ENCODE peak calls at places on chromosome 2, in seven cellular contexts. S, R, A, P, K, I and E are unnamed samples.

GRCh38 chr2:134976074-134976702 is 57.6 kb downstream of the CCNT2 start:
- DNase-seq in A (no peak), S (no peak), R (no peak), K (no peak), P (no peak), I (no peak), E (no peak)

GRCh38 chr2:229206548-229206947 is 64.5 kb downstream of the PID1 start:
- DNase-seq in R (no peak), P (no peak), K (no peak), A (no peak), I (no peak), S (no peak), E (no peak)

GRCh38 chr2:241750076-241750840 is 15.8 kb downstream of the D2HGDH start:
- DNase-seq in P (no peak), K (no peak), I (no peak), A (no peak), S (no peak), R (no peak), E (no peak)

GRCh38 chr2:96824079-96824870 is 8.2 kb downstream of the CNNM3 start:
- DNase-seq in K (no peak), P (no peak), A (no peak), R (peak; percentile 56), S (no peak), I (peak; percentile 83), E (no peak)

GRCh38 chr2:135600915-135601314 is 69.6 kb downstream of the R3HDM1 start:
- DNase-seq in P (no peak), R (no peak), K (peak; percentile 1), S (no peak), I (peak; percentile 28), A (no peak), E (no peak)

GRCh38 chr2:158191076-158191566 is 89.4 kb downstream of the UPP2 start:
- DNase-seq in I (no peak), K (peak; percentile 51), P (peak; percentile 23), A (no peak), R (no peak), S (no peak), E (no peak)

GRCh38 chr2:143717053-143717452 is 587.8 kb downstream of the ARHGAP15 start:
- DNase-seq in A (no peak), R (no peak), K (no peak), I (peak; percentile 7), S (no peak), P (no peak), E (peak; percentile 12)

GRCh38 chr2:69164379-69164778 is 151.4 kb downstream of the ANTXR1 start:
- DNase-seq in P (no peak), A (no peak), R (peak; percentile 42), I (peak; percentile 93), S (no peak), K (no peak), E (no peak)

GRCh38 chr2:233980955-233981555 is 63.9 kb downstream of the TRPM8 start:
- DNase-seq in I (no peak), R (no peak), A (no peak), P (no peak), K (no peak), S (no peak), E (no peak)

GRCh38 chr2:145332210-145332609 is 812.3 kb upstream of the ZEB2 start:
- DNase-seq in A (no peak), R (no peak), P (no peak), I (no peak), K (no peak), S (no peak), E (no peak)

GRCh38 chr2:235270951-235271350 is 222.9 kb upstream of the AGAP1 start:
- DNase-seq in S (peak; percentile 41), A (no peak), P (no peak), K (peak; percentile 2), I (peak; percentile 70), R (no peak), E (no peak)

GRCh38 chr2:121151311-121152109 is 133.5 kb downstream of the TFCP2L1 start:
- DNase-seq in R (peak; percentile 44), P (no peak), I (no peak), A (no peak), S (no peak), K (no peak), E (no peak)

GRCh38 chr2:114108819-114109416 is 219.0 kb downstream of the ACTR3 start:
- DNase-seq in P (peak; percentile 52), K (no peak), I (no peak), S (no peak), A (no peak), R (no peak), E (no peak)

GRCh38 chr2:177231270-177231669 is 18.7 kb downstream of the HNRNPA3 start:
- DNase-seq in K (no peak), P (no peak), A (no peak), I (no peak), S (no peak), R (no peak), E (no peak)

GRCh38 chr2:46512185-46512584 is 32.8 kb downstream of the TMEM247 start:
- DNase-seq in A (no peak), I (no peak), K (no peak), S (no peak), P (no peak), R (no peak), E (no peak)

GRCh38 chr2:50346104-50346503 is 685.8 kb downstream of the NRXN1 start:
- DNase-seq in R (peak; percentile 8), K (no peak), I (no peak), P (peak; percentile 79), S (no peak), A (no peak), E (no peak)

GRCh38 chr2:138572318-138572717 is 70.7 kb downstream of the SPOPL start:
- DNase-seq in K (no peak), P (no peak), S (no peak), R (no peak), A (no peak), I (no peak), E (no peak)

GRCh38 chr2:61988462-61989366 is 83.2 kb downstream of the COMMD1 start:
- DNase-seq in I (peak; percentile 21), K (no peak), P (no peak), A (no peak), R (no peak), S (no peak), E (no peak)

GRCh38 chr2:30981519-30981918 is 156.7 kb downstream of the GALNT14 start:
- DNase-seq in S (no peak), K (no peak), R (peak; percentile 64), I (no peak), P (peak; percentile 26), A (no peak), E (no peak)

GRCh38 chr2:150469706-150470105 is 17.8 kb downstream of the RND3 start:
- DNase-seq in K (no peak), S (no peak), I (peak; percentile 23), R (no peak), A (no peak), P (no peak), E (no peak)

GRCh38 chr2:174461221-174461620 is 25.6 kb downstream of the GPR155 start:
- DNase-seq in I (no peak), S (no peak), K (no peak), P (no peak), R (no peak), A (no peak), E (no peak)

GRCh38 chr2:234676109-234676858 is 179.4 kb upstream of the ARL4C start:
- DNase-seq in I (no peak), K (no peak), P (no peak), A (no peak), R (no peak), S (no peak), E (no peak)

GRCh38 chr2:241344925-241345651 is 11.0 kb upstream of the FARP2 start:
- DNase-seq in S (no peak), P (no peak), K (no peak), R (no peak), I (peak; percentile 51), A (no peak), E (no peak)

GRCh38 chr2:25131253-25131566 is 37.2 kb downstream of the POMC start:
- DNase-seq in P (no peak), A (no peak), K (no peak), S (no peak), I (no peak), R (no peak), E (no peak)
- H3K4me3 ChIP-seq in P (peak overlapping the region; percentile 22), A (peak overlapping the region; percentile 45), K (no peak overlapping the region), S (no peak overlapping the region), I (no peak overlapping the region), R (no peak overlapping the region), E (no peak overlapping the region)

GRCh38 chr2:79552653-79553052 is 39.8 kb downstream of the CTNNA2 start:
- DNase-seq in I (no peak), A (no peak), S (no peak), K (no peak), R (no peak), P (no peak), E (no peak)

DNA sequence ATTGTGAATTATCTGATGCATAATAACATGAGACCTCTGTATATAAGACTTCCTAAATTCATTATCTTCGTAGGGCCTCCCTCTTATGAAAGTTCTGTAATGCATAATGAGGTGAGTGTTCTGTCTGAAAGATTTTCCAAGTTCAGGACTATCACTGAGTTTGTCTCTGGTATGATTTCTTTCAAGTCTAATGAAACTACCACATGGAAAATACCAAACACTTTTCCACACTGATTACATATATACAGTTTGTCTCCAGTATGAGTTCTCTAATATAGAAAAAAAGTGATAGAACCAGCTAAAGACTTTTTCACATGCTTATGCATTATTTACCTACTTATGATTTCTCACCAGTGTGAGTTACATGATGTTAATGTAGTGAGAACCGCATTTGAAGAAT is 34.7 kb downstream of the CTNNA2 start:
- DNase-seq in R (no peak), S (no peak), A (no peak), K (no peak), P (no peak), I (no peak), E (no peak)
- H3K9me3 ChIP-seq in R (no peaks in the 10 kb centered on the region), S (peaks cover 4% of the 10 kb centered on the region), A (peaks cover 91% of the 10 kb centered on the region), K (peaks cover 12% of the 10 kb centered on the region), P (peaks cover 27% of the 10 kb centered on the region), I (peaks cover 12% of the 10 kb centered on the region), E (peaks cover 2% of the 10 kb centered on the region)

DNA sequence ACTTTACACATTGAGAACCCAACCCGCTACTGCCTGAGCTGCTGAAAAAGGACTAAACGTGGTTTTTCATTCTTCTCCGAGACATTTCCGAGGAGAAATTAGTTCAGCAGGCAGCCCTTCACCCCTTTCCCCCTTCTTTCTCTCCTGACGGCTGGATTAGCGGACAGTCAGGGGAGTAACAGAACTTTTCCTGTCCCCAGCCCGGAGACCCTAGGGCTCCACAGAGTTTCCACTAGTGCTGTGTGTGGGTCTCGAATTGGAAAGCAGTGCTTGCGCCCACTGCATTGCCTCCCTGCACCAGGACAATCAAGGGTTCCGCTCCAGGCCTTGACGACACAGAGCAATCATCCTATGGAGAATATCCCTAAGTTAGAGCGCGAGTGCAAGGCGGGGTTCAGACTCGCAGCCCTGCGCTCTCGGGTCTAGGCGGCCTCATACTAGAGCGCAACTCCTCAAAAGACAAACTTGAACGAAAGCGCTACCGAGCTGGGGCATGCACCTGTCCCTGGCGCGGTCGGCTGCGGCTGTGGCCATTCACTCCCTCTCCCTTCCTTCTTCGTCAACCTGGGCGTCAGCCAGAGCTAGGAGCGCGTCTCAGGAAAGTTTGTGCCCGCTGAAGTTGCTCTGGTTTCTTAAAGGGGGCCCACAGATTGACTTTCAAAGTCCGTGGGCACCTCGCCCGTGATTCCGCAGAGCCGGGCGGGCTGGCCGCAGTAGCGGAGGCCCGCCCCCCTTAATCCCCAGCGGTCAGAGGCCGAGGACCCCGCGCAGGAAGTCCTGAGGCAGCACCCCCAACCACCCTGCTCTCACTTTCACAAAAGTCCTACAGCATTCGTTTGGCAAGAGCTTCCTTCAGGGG is 811 bp downstream of the OSR1 start:
- DNase-seq in S (no peak), P (peak; percentile 47), R (peak; percentile 42), A (no peak), K (no peak), I (peak; percentile 57), E (no peak)
- H3K27me3 ChIP-seq in S (peaks cover 74% of the 10 kb centered on the region), P (peaks cover 100% of the 10 kb centered on the region), R (peaks cover 74% of the 10 kb centered on the region), A (peaks cover 85% of the 10 kb centered on the region), K (peaks cover 74% of the 10 kb centered on the region), I (no peaks in the 10 kb centered on the region), E (no peaks in the 10 kb centered on the region)

GRCh38 chr2:6813573-6813972 is 52.1 kb downstream of the CMPK2 start:
- DNase-seq in P (no peak), A (no peak), R (no peak), I (no peak), S (no peak), K (no peak), E (no peak)
- H3K4me3 ChIP-seq in P (no peak overlapping the region), A (no peak overlapping the region), R (no peak overlapping the region), I (no peak overlapping the region), S (no peak overlapping the region), K (no peak overlapping the region), E (no peak overlapping the region)